ENCODE peak calls at places on chromosomes 1 and 21, in eight cellular contexts. F, O, Q, R, T, D, B and K are unnamed samples.

GRCh38 chr1:40868051-40868723 is 6.0 kb upstream of the CITED4 start:
- DNase-seq in F (peak; percentile 77), O (no peak), Q (peak; percentile 83), R (no peak), T (no peak), D (no peak), B (no peak), K (no peak)

GRCh38 chr21:37060296-37060695 is 12.6 kb downstream of the PIGP start:
- DNase-seq in F (peak; percentile 94), O (peak; percentile 68), Q (peak; percentile 52), R (no peak), T (no peak), D (peak; percentile 27), B (no peak), K (no peak)

GRCh38 chr1:118483245-118484006 is 298.4 kb upstream of the SPAG17 start:
- DNase-seq in F (no peak), O (no peak), Q (no peak), R (no peak), T (no peak), D (no peak), B (peak; percentile 51), K (no peak)

GRCh38 chr1:116556289-116557006 is 14.4 kb downstream of the CD58 start:
- DNase-seq in F (peak; percentile 99), O (peak; percentile 80), Q (peak; percentile 86), R (peak; percentile 57), T (no peak), D (peak; percentile 43), B (peak; percentile 71), K (peak; percentile 61)

GRCh38 chr1:161172776-161173376 is 4.4 kb downstream of the B4GALT3 start:
- DNase-seq in F (peak; percentile 69), O (no peak), Q (no peak), R (no peak), T (no peak), D (peak; percentile 54), B (no peak), K (no peak)

GRCh38 chr1:226945106-226945857 is 5.2 kb downstream of the COQ8A start:
- DNase-seq in F (no peak), O (peak; percentile 84), Q (peak; percentile 30), R (no peak), T (no peak), D (no peak), B (peak; percentile 63), K (no peak)

GRCh38 chr1:205601209-205601608 is 30.6 kb downstream of the ELK4 start:
- DNase-seq in F (no peak), O (no peak), Q (no peak), R (no peak), T (no peak), D (no peak), B (no peak), K (no peak)

GRCh38 chr1:198529414-198529813 is 11.1 kb downstream of the ATP6V1G3 start:
- DNase-seq in F (peak; percentile 68), O (no peak), Q (no peak), R (no peak), T (no peak), D (no peak), B (no peak), K (no peak)

GRCh38 chr1:91751281-91751680 is 134.7 kb downstream of the TGFBR3 start:
- DNase-seq in F (peak; percentile 61), O (peak; percentile 14), Q (no peak), R (peak; percentile 38), T (peak; percentile 68), D (peak; percentile 63), B (no peak), K (no peak)

GRCh38 chr1:2227341-2228156 is 570 bp upstream of the SKI start:
- DNase-seq in F (peak; percentile 83), O (peak; percentile 97), Q (peak; percentile 98), R (peak; percentile 96), T (peak; percentile 96), D (peak; percentile 96), B (peak; percentile 97), K (peak; percentile 97)

GRCh38 chr1:2228157-2228594 is at the start of gene SKI:
- DNase-seq in F (no peak), O (no peak), Q (no peak), R (no peak), T (no peak), D (no peak), B (no peak), K (no peak)

GRCh38 chr1:2229032-2229920 is 1.2 kb downstream of the SKI start:
- DNase-seq in F (peak; percentile 44), O (peak; percentile 77), Q (peak; percentile 74), R (peak; percentile 78), T (peak; percentile 81), D (no peak), B (peak; percentile 84), K (peak; percentile 65)

GRCh38 chr1:2229921-2230700 is 2.0 kb downstream of the SKI start:
- DNase-seq in F (peak; percentile 54), O (no peak), Q (peak; percentile 64), R (peak; percentile 50), T (peak; percentile 51), D (no peak), B (peak; percentile 68), K (no peak)

GRCh38 chr1:2228684-2229031 is 539 bp downstream of the SKI start:
- DNase-seq in F (no peak), O (no peak), Q (peak; percentile 63), R (no peak), T (no peak), D (no peak), B (peak; percentile 68), K (peak; percentile 45)
- H3K4me1 ChIP-seq in F (peaks cover 35% of the 10 kb centered on the region), O (peaks cover 52% of the 10 kb centered on the region), Q (peaks cover 70% of the 10 kb centered on the region), R (peaks cover 59% of the 10 kb centered on the region), T (no peaks in the 10 kb centered on the region), D (peaks cover 57% of the 10 kb centered on the region), B (peaks cover 52% of the 10 kb centered on the region), K (peaks cover 36% of the 10 kb centered on the region)

GRCh38 chr1:80258659-80259058 is 1252.1 kb upstream of the ADGRL4 start:
- DNase-seq in F (no peak), O (no peak), Q (no peak), R (no peak), T (no peak), D (no peak), B (no peak), K (no peak)
- H3K9me3 ChIP-seq in F (peaks cover 3% of the 10 kb centered on the region), O (no peaks in the 10 kb centered on the region), Q (no peaks in the 10 kb centered on the region), R (peaks cover 30% of the 10 kb centered on the region), T (no peaks in the 10 kb centered on the region), D (peaks cover 33% of the 10 kb centered on the region), B (no peaks in the 10 kb centered on the region), K (peaks cover 24% of the 10 kb centered on the region)

DNA sequence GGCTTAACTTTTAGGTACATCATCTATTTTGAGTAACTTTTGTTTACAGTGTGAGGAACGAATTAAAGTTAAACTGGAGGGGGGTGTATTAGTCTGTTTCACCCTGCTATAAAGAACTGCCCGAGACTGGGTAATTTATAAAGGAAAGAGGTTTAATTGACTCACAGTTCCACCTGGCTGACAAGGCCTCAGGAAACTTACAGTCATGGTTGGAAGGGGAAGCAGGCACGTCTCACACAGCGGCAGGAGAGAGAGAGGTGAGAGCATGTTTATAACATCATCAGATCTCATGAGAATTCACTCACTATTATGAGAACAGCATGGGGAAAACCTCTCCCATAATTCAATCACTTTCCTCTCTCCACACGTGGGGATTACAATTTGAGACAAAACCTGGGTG is 31.9 kb upstream of the TMEM52 start:
- DNase-seq in F (no peak), O (no peak), Q (no peak), R (no peak), T (no peak), D (no peak), B (no peak), K (no peak)
- H3K27me3 ChIP-seq in F (no peaks in the 10 kb centered on the region), O (peaks cover 13% of the 10 kb centered on the region), Q (peaks cover 42% of the 10 kb centered on the region), R (peaks cover 25% of the 10 kb centered on the region), T (no peaks in the 10 kb centered on the region), D (no peaks in the 10 kb centered on the region), B (no peaks in the 10 kb centered on the region), K (no peaks in the 10 kb centered on the region)

DNA sequence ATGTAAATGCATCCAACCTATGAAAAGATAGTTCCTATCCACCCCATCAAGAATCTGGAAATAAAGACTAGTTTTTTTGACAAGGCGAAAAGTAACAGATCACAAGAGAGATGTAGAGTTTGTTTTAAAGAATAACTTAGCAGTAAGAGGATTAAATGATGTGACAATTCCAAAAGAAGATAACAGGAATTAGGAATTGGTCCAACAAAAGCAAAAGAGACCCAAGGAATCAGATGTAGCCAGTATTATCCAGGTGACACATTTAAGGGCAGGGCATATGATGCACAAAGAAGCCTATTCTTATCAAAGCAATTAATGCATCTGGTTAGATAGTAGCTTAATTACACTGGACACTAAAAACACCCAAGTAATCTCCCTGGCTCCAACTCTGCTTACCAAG is 53.8 kb downstream of the PUM1 start:
- DNase-seq in F (no peak), O (no peak), Q (no peak), R (no peak), T (no peak), D (no peak), B (no peak), K (no peak)
- H3K4me1 ChIP-seq in F (peaks cover 43% of the 10 kb centered on the region), O (peaks cover 37% of the 10 kb centered on the region), Q (peaks cover 7% of the 10 kb centered on the region), R (peaks cover 78% of the 10 kb centered on the region), T (peaks cover 3% of the 10 kb centered on the region), D (peaks cover 70% of the 10 kb centered on the region), B (peaks cover 62% of the 10 kb centered on the region), K (peaks cover 62% of the 10 kb centered on the region)